ENCODE peak calls at places on chromosomes 2 and 18, in seven cellular contexts. D is thoracic aorta, O is endodermal cell, V is A549, H is mammary epithelial cell, N is uterus, W is HL-60. T is an unnamed sample.

GRCh38 chr2:27723372-27724144 is 48.0 kb upstream of the MRPL33 start:
- DNase-seq in D (no peak), O (peak), V (peak), H (peak), N (peak), W (peak), T (peak)

GRCh38 chr18:11696451-11696850 is 7.4 kb downstream of the GNAL start:
- DNase-seq in D (no peak), O (no peak), V (no peak), H (no peak), N (no peak), W (no peak), T (no peak)

GRCh38 chr2:148794558-148794957 is 80.5 kb upstream of the KIF5C start:
- DNase-seq in D (no peak), O (no peak), V (no peak), H (peak), N (no peak), W (no peak), T (peak)

GRCh38 chr18:21391074-21391673 is 149.1 kb downstream of the GREB1L start:
- DNase-seq in D (no peak), O (no peak), V (peak), H (peak), N (no peak), W (no peak), T (peak)

GRCh38 chr18:77271720-77272481 is 22.3 kb downstream of the GALR1 start:
- DNase-seq in D (no peak), O (no peak), V (no peak), H (no peak), N (no peak), W (no peak), T (peak)

GRCh38 chr18:76208632-76209308 is 286.3 kb downstream of the ZNF516 start:
- DNase-seq in D (no peak), O (peak), V (no peak), H (no peak), N (no peak), W (no peak), T (no peak)

GRCh38 chr2:134173338-134174016 is 80.4 kb upstream of the MGAT5 start:
- DNase-seq in D (no peak), O (no peak), V (no peak), H (no peak), N (no peak), W (no peak), T (no peak)

GRCh38 chr2:100142393-100142792 is at the start of gene AFF3:
- DNase-seq in D (no peak), O (no peak), V (no peak), H (no peak), N (no peak), W (peak), T (no peak)

GRCh38 chr2:168530980-168531379 is 74.9 kb downstream of the CERS6 start:
- DNase-seq in D (no peak), O (no peak), V (no peak), H (no peak), N (no peak), W (no peak), T (peak)

GRCh38 chr2:191582355-191582754 is 95.6 kb upstream of the NABP1 start:
- DNase-seq in D (no peak), O (no peak), V (peak), H (peak), N (no peak), W (no peak), T (peak)

GRCh38 chr2:23586691-23587090 is 201.7 kb downstream of the KLHL29 start:
- DNase-seq in D (no peak), O (no peak), V (no peak), H (no peak), N (no peak), W (no peak), T (no peak)

GRCh38 chr18:10353791-10354190 is 100.6 kb upstream of the APCDD1 start:
- DNase-seq in D (no peak), O (no peak), V (no peak), H (peak), N (no peak), W (no peak), T (peak)

GRCh38 chr2:165074884-165075283 is 119.6 kb upstream of the SLC38A11 start:
- DNase-seq in D (no peak), O (no peak), V (no peak), H (peak), N (no peak), W (no peak), T (no peak)

GRCh38 chr2:32805104-32806095 is 141.4 kb upstream of the LTBP1 start:
- DNase-seq in D (no peak), O (no peak), V (peak), H (peak), N (no peak), W (no peak), T (no peak)

GRCh38 chr18:48164701-48165100 is 234.2 kb upstream of the SMAD2 start:
- DNase-seq in D (no peak), O (no peak), V (no peak), H (no peak), N (no peak), W (no peak), T (no peak)

GRCh38 chr2:13686262-13686661 is 946.3 kb upstream of the LRATD1 start:
- DNase-seq in D (no peak), O (no peak), V (no peak), H (no peak), N (no peak), W (no peak), T (no peak)

GRCh38 chr2:46377287-46377605 is 80.0 kb downstream of the EPAS1 start:
- DNase-seq in D (no peak), O (peak), V (no peak), H (no peak), N (no peak), W (no peak), T (no peak)

GRCh38 chr2:128260239-128261138 is 58.2 kb downstream of the HS6ST1 start:
- DNase-seq in D (peak), O (peak), V (no peak), H (peak), N (no peak), W (no peak), T (peak)
- H3K4me3 ChIP-seq in D (peak), O (no peak), V (no peak), H (no peak), N (no peak), W (no peak), T (peak)

GRCh38 chr2:169693344-169693743 is 861 bp downstream of the CFAP210 start:
- DNase-seq in D (no peak), O (no peak), V (no peak), H (no peak), N (no peak), W (peak), T (no peak)
- TF ChIP-seq CTCF in D (no peak), O (no peak), V (no peak), H (no peak), N (no peak), W (no peak), T (no peak)

GRCh38 chr2:73928995-73929394 is 2.3 kb downstream of the DGUOK start:
- DNase-seq in D (no peak), O (peak), V (no peak), H (no peak), N (no peak), W (no peak), T (no peak)

GRCh38 chr2:73926493-73927327 is at the start of gene DGUOK:
- DNase-seq in D (peak), O (peak), V (peak), H (peak), N (peak), W (peak), T (peak)

GRCh38 chr2:73927344-73927743 is 664 bp downstream of the DGUOK start:
- DNase-seq in D (no peak), O (no peak), V (no peak), H (no peak), N (no peak), W (no peak), T (no peak)

GRCh38 chr2:73925033-73925704 is 1.5 kb upstream of the DGUOK start:
- DNase-seq in D (no peak), O (peak), V (no peak), H (no peak), N (no peak), W (no peak), T (no peak)

GRCh38 chr2:73925853-73926492 is 707 bp upstream of the DGUOK start:
- DNase-seq in D (no peak), O (peak), V (no peak), H (peak), N (no peak), W (no peak), T (no peak)
- H3K4me3 ChIP-seq in D (peak), O (peak), V (peak), H (peak), N (peak), W (no peak), T (peak)

GRCh38 chr2:127650041-127650784 is 4.3 kb downstream of the GPR17 start:
- DNase-seq in D (no peak), O (no peak), V (no peak), H (no peak), N (no peak), W (no peak), T (no peak)
- TF ChIP-seq CTCF in D (no peak), O (peak), V (no peak), H (no peak), N (no peak), W (no peak), T (no peak)

GRCh38 chr2:130872276-130873125 is 35.8 kb downstream of the ARHGEF4 start:
- DNase-seq in D (no peak), O (peak), V (no peak), H (no peak), N (no peak), W (no peak), T (no peak)
- H3K4me3 ChIP-seq in D (no peak), O (no peak), V (no peak), H (no peak), N (no peak), W (no peak), T (no peak)

DNA sequence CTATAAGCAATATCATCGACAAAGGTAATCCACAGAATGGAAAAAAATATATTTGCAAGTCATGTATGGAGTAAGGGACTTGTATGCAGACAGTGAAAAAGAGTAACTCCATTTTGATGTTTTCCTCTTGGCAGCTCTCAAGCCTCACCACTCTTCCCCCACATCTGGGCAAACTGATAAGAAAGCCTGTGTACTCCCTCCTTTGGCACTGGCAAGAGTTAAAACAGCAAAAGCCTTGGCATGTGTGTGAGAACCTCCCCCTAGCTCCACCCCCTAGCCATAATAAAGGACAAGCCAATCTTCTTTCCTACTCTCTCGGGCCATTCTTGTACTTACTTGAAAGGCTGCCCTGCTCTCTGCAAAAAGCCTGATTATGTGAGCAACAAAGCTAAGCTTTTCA is 335.2 kb downstream of the LRATD1 start:
- DNase-seq in D (no peak), O (no peak), V (no peak), H (no peak), N (no peak), W (no peak), T (no peak)
- TF ChIP-seq CTCF in D (no peak), O (no peak), V (no peak), H (no peak), N (no peak), W (no peak), T (no peak)